ENCODE peak calls at places on chromosomes 12 and 14, in six cellular contexts. One of them, this sample, is unnamed.

GRCh38 chr12:53970451-53970850 is 2.5 kb upstream of the HOXC11 start:
- DNase-seq in testis: no peak
- DNase-seq in PC-9: no peak
- DNase-seq in effector memory CD4-positive, alpha-beta T cell: no peak
- DNase-seq in K562: no peak
- DNase-seq in left lung: no peak
- DNase-seq in this sample: no peak

GRCh38 chr12:20364501-20364900 is 3.8 kb upstream of the PDE3A start:
- DNase-seq in testis: no peak
- DNase-seq in effector memory CD4-positive, alpha-beta T cell: no peak
- DNase-seq in PC-9: no peak
- DNase-seq in left lung: no peak
- DNase-seq in K562: no peak
- DNase-seq in this sample: no peak

GRCh38 chr14:79513446-79513845 is 697.9 kb downstream of the DIO2 start:
- DNase-seq in testis: no peak
- DNase-seq in left lung: no peak
- DNase-seq in effector memory CD4-positive, alpha-beta T cell: no peak
- DNase-seq in PC-9: no peak
- DNase-seq in K562: no peak
- DNase-seq in this sample: no peak

GRCh38 chr12:67382206-67382871 is 113.2 kb downstream of the CAND1 start:
- DNase-seq in left lung: no peak
- DNase-seq in testis: no peak
- DNase-seq in PC-9: no peak
- DNase-seq in effector memory CD4-positive, alpha-beta T cell: no peak
- DNase-seq in K562: no peak
- DNase-seq in this sample: no peak

GRCh38 chr12:48388430-48388829 is 37.7 kb upstream of the ZNF641 start:
- DNase-seq in PC-9: no peak
- DNase-seq in K562: no peak
- DNase-seq in effector memory CD4-positive, alpha-beta T cell: no peak
- DNase-seq in left lung: no peak
- DNase-seq in testis: no peak
- DNase-seq in this sample: no peak

GRCh38 chr14:61516957-61517356 is 178.4 kb upstream of the HIF1A start:
- DNase-seq in testis: no peak
- DNase-seq in effector memory CD4-positive, alpha-beta T cell: no peak
- DNase-seq in K562: no peak
- DNase-seq in left lung: no peak
- DNase-seq in PC-9: no peak
- DNase-seq in this sample: no peak

GRCh38 chr12:45543887-45544286 is 185.6 kb upstream of the ARID2 start:
- DNase-seq in testis: peak
- DNase-seq in PC-9: peak
- DNase-seq in K562: peak
- DNase-seq in left lung: no peak
- DNase-seq in effector memory CD4-positive, alpha-beta T cell: no peak
- DNase-seq in this sample: peak

GRCh38 chr12:112711026-112711425 is 80.5 kb upstream of the RPH3A start:
- DNase-seq in PC-9: no peak
- DNase-seq in effector memory CD4-positive, alpha-beta T cell: no peak
- DNase-seq in testis: no peak
- DNase-seq in left lung: no peak
- DNase-seq in K562: no peak
- DNase-seq in this sample: no peak

GRCh38 chr12:97276198-97276580 is 186.4 kb upstream of the RMST start:
- DNase-seq in left lung: no peak
- DNase-seq in testis: peak
- DNase-seq in effector memory CD4-positive, alpha-beta T cell: no peak
- DNase-seq in K562: no peak
- DNase-seq in PC-9: no peak
- DNase-seq in this sample: no peak

GRCh38 chr14:42307239-42307825 is 700.7 kb downstream of the LRFN5 start:
- DNase-seq in left lung: no peak
- DNase-seq in K562: no peak
- DNase-seq in PC-9: no peak
- DNase-seq in effector memory CD4-positive, alpha-beta T cell: no peak
- DNase-seq in testis: no peak
- DNase-seq in this sample: no peak

GRCh38 chr12:104565606-104566243 is 109.0 kb downstream of the CHST11 start:
- DNase-seq in PC-9: no peak
- DNase-seq in effector memory CD4-positive, alpha-beta T cell: no peak
- DNase-seq in testis: peak
- DNase-seq in K562: no peak
- DNase-seq in left lung: no peak
- DNase-seq in this sample: no peak

GRCh38 chr14:105142651-105143450 is 25.7 kb downstream of the JAG2 start:
- DNase-seq in testis: no peak
- DNase-seq in K562: no peak
- DNase-seq in effector memory CD4-positive, alpha-beta T cell: no peak
- DNase-seq in PC-9: no peak
- DNase-seq in left lung: peak
- DNase-seq in this sample: peak

GRCh38 chr12:131471271-131471905 is 239.5 kb upstream of the SFSWAP start:
- DNase-seq in left lung: no peak
- DNase-seq in PC-9: no peak
- DNase-seq in effector memory CD4-positive, alpha-beta T cell: no peak
- DNase-seq in K562: no peak
- DNase-seq in testis: no peak
- DNase-seq in this sample: no peak

GRCh38 chr12:72274926-72275325 is 2.8 kb downstream of the TRHDE start:
- DNase-seq in testis: no peak
- DNase-seq in PC-9: no peak
- DNase-seq in left lung: no peak
- DNase-seq in effector memory CD4-positive, alpha-beta T cell: no peak
- DNase-seq in K562: no peak
- DNase-seq in this sample: no peak

GRCh38 chr12:54439521-54440255 is 20.6 kb upstream of the ITGA5 start:
- DNase-seq in testis: no peak
- DNase-seq in left lung: no peak
- DNase-seq in K562: peak
- DNase-seq in PC-9: no peak
- DNase-seq in effector memory CD4-positive, alpha-beta T cell: no peak
- DNase-seq in this sample: no peak

GRCh38 chr12:43957732-43958131 is 121.9 kb downstream of the TMEM117 start:
- DNase-seq in K562: peak
- DNase-seq in effector memory CD4-positive, alpha-beta T cell: no peak
- DNase-seq in testis: peak
- DNase-seq in PC-9: peak
- DNase-seq in left lung: no peak
- DNase-seq in this sample: no peak

GRCh38 chr14:36700656-36701055 is 39.0 kb downstream of the PAX9 start:
- DNase-seq in testis: no peak
- DNase-seq in PC-9: no peak
- DNase-seq in effector memory CD4-positive, alpha-beta T cell: no peak
- DNase-seq in left lung: no peak
- DNase-seq in K562: no peak
- DNase-seq in this sample: no peak

GRCh38 chr12:53454710-53455109 is 2.8 kb downstream of the PCBP2 start:
- DNase-seq in testis: no peak
- DNase-seq in effector memory CD4-positive, alpha-beta T cell: no peak
- DNase-seq in left lung: no peak
- DNase-seq in PC-9: no peak
- DNase-seq in K562: no peak
- DNase-seq in this sample: no peak

GRCh38 chr12:51911307-51911706 is 4.0 kb downstream of the ACVRL1 start:
- DNase-seq in K562: no peak
- DNase-seq in left lung: no peak
- DNase-seq in testis: no peak
- DNase-seq in effector memory CD4-positive, alpha-beta T cell: no peak
- DNase-seq in PC-9: no peak
- DNase-seq in this sample: no peak
- H3K4me3 ChIP-seq in K562: no peak
- H3K4me3 ChIP-seq in left lung: no peak
- H3K4me3 ChIP-seq in testis: no peak
- H3K4me3 ChIP-seq in effector memory CD4-positive, alpha-beta T cell: no peak
- H3K4me3 ChIP-seq in PC-9: no peak
- H3K4me3 ChIP-seq in this sample: no peak

GRCh38 chr14:88426271-88426670 is 40.8 kb downstream of the SPATA7 start:
- DNase-seq in testis: no peak
- DNase-seq in PC-9: no peak
- DNase-seq in K562: no peak
- DNase-seq in effector memory CD4-positive, alpha-beta T cell: no peak
- DNase-seq in left lung: no peak
- DNase-seq in this sample: no peak
- H3K27ac ChIP-seq in testis: no peak
- H3K27ac ChIP-seq in PC-9: no peak
- H3K27ac ChIP-seq in K562: no peak
- H3K27ac ChIP-seq in effector memory CD4-positive, alpha-beta T cell: no peak
- H3K27ac ChIP-seq in left lung: no peak
- H3K27ac ChIP-seq in this sample: no peak

DNA sequence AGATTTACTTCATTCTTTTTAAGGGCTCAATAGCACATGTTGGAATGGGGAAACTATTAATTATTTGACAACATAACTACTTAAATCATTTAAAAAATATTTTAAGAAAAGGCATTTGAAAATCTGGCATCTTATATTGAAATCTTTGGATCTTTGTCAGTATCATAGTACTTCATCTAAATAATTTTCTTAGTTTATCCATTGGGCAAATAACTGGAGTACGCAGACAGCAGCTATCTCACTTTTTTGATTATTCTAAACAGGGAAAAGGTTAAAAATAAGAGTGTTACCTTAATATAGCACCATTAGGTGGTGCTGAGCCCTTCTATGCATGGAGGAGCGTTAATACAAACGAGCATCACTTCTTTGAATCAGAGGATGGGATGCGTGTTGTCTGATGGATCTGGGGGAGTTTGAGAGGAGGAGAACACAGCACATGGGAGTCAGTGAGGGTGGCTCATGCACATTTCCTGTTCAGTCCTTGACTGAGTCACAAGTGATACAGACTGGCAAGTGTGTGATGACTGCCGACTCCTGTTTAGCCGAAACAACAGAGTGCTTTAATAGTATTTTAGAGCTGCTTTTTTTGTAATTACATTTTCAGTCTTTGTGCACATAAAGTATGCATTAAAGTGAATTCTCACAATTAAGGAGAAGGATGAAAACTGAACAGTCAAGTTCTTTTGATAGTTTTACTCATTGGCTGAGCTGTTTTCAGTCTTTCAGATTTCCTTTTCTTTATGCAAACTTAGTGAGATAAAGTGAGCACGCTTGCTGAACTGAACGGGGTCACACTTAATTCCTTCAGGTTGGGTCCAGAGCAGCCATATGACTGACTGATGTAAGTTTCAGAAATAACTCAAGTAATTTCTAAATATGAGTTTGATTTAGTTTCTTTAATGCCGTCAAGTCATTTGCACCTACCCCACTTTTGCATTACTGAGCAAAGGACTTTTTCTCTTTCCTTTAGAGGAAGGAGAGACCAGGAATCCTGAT is 92.7 kb downstream of the DIP2B start:
- DNase-seq in left lung: no peak
- DNase-seq in K562: peak
- DNase-seq in effector memory CD4-positive, alpha-beta T cell: peak
- DNase-seq in PC-9: no peak
- DNase-seq in testis: peak
- DNase-seq in this sample: no peak
- H3K4me3 ChIP-seq in left lung: no peak
- H3K4me3 ChIP-seq in K562: no peak
- H3K4me3 ChIP-seq in effector memory CD4-positive, alpha-beta T cell: peak
- H3K4me3 ChIP-seq in PC-9: no peak
- H3K4me3 ChIP-seq in testis: no peak
- H3K4me3 ChIP-seq in this sample: no peak

GRCh38 chr14:31161274-31161673 is 46.3 kb downstream of the HECTD1 start:
- DNase-seq in PC-9: no peak
- DNase-seq in left lung: no peak
- DNase-seq in effector memory CD4-positive, alpha-beta T cell: no peak
- DNase-seq in testis: no peak
- DNase-seq in K562: no peak
- DNase-seq in this sample: no peak
- H3K27ac ChIP-seq in PC-9: no peak
- H3K27ac ChIP-seq in left lung: no peak
- H3K27ac ChIP-seq in effector memory CD4-positive, alpha-beta T cell: no peak
- H3K27ac ChIP-seq in testis: no peak
- H3K27ac ChIP-seq in K562: no peak
- H3K27ac ChIP-seq in this sample: peak

GRCh38 chr14:99203801-99204200 is 68.2 kb downstream of the BCL11B start:
- DNase-seq in left lung: no peak
- DNase-seq in effector memory CD4-positive, alpha-beta T cell: no peak
- DNase-seq in K562: no peak
- DNase-seq in PC-9: no peak
- DNase-seq in testis: no peak
- DNase-seq in this sample: no peak
- H3K4me3 ChIP-seq in left lung: no peak
- H3K4me3 ChIP-seq in effector memory CD4-positive, alpha-beta T cell: no peak
- H3K4me3 ChIP-seq in K562: no peak
- H3K4me3 ChIP-seq in PC-9: no peak
- H3K4me3 ChIP-seq in testis: no peak
- H3K4me3 ChIP-seq in this sample: no peak

GRCh38 chr12:8629486-8630033 is 16.9 kb upstream of the AICDA start:
- DNase-seq in testis: no peak
- DNase-seq in PC-9: no peak
- DNase-seq in K562: no peak
- DNase-seq in effector memory CD4-positive, alpha-beta T cell: no peak
- DNase-seq in left lung: no peak
- DNase-seq in this sample: no peak
- H3K27ac ChIP-seq in testis: no peak
- H3K27ac ChIP-seq in PC-9: no peak
- H3K27ac ChIP-seq in K562: no peak
- H3K27ac ChIP-seq in effector memory CD4-positive, alpha-beta T cell: no peak
- H3K27ac ChIP-seq in left lung: no peak
- H3K27ac ChIP-seq in this sample: peak

DNA sequence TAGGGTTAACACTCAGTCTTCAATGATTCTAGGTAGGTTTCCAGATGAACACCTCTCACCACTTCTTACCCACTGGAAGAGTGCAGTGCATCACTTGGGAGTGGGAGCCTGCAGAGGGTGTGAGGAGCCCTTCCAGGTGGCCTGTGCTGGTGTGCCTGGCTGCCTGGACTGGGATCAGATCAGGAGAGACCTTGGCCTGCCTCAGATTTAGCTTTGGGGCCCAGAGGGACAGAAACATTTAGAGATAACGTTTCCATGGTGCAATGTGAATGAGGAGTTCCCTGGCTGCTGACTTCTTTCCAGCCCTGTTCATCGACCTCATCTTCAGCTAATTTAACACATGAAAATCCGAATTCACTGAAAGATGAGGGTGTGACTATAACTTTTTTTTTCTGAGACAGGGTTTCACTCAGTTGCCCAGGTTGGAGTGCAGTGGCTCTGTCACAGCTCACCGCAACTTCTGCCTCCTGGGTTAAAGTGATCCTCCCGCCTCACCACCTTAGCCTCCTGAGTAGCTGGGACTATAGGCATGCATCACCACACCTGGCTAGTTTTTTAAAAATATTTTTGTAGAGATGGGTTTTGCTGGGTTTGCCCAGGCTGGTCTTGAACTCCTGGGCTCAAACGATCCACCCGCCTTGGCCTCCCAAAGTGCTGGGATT is 53.6 kb downstream of the SUSD6 start:
- DNase-seq in K562: no peak
- DNase-seq in effector memory CD4-positive, alpha-beta T cell: no peak
- DNase-seq in left lung: no peak
- DNase-seq in PC-9: no peak
- DNase-seq in testis: no peak
- DNase-seq in this sample: no peak
- H3K4me3 ChIP-seq in K562: no peak
- H3K4me3 ChIP-seq in effector memory CD4-positive, alpha-beta T cell: no peak
- H3K4me3 ChIP-seq in left lung: no peak
- H3K4me3 ChIP-seq in PC-9: no peak
- H3K4me3 ChIP-seq in testis: no peak
- H3K4me3 ChIP-seq in this sample: no peak